ENCODE peak calls at places on chromosome 19, in five cellular contexts. Z, T, M, J and R are unnamed samples.

GRCh38 chr19:55249841-55250240 is 9.0 kb downstream of the PPP6R1 start:
- DNase-seq in J (no peak), M (no peak), T (no peak), Z (no peak), R (no peak)

GRCh38 chr19:991174-991931 is 7.2 kb downstream of the WDR18 start:
- DNase-seq in T (no peak), M (peak; percentile 70), J (peak; percentile 46), Z (peak; percentile 56), R (peak; percentile 87)

GRCh38 chr19:58554494-58555368 is at the start of gene CHMP2A:
- DNase-seq in Z (peak; percentile 97), T (peak; percentile 88), M (peak; percentile 98), J (peak; percentile 95), R (peak; percentile 99)

GRCh38 chr19:48842744-48843162 is 6.5 kb upstream of the HSD17B14 start:
- DNase-seq in Z (peak; percentile 72), M (peak; percentile 75), T (no peak), J (peak; percentile 48), R (peak; percentile 71)

GRCh38 chr19:1717200-1717969 is 35.9 kb upstream of the ONECUT3 start:
- DNase-seq in Z (no peak), T (no peak), M (no peak), J (no peak), R (no peak)

GRCh38 chr19:4454952-4455738 is 2.4 kb downstream of the UBXN6 start:
- DNase-seq in M (no peak), T (no peak), J (peak; percentile 62), Z (peak; percentile 37), R (no peak)

GRCh38 chr19:2274937-2275535 is 6.9 kb downstream of the PEAK3 start:
- DNase-seq in Z (peak; percentile 79), J (peak; percentile 64), T (no peak), M (peak; percentile 89), R (peak; percentile 82)

GRCh38 chr19:11617207-11618062 is 20.2 kb downstream of the ZNF627 start:
- DNase-seq in J (no peak), M (no peak), Z (peak; percentile 13), T (no peak), R (no peak)

GRCh38 chr19:1492474-1493006 is 1.6 kb downstream of the REEP6 start:
- DNase-seq in J (no peak), T (no peak), M (no peak), Z (no peak), R (no peak)

GRCh38 chr19:36047835-36048234 is 6.2 kb downstream of the THAP8 start:
- DNase-seq in T (no peak), M (no peak), Z (no peak), J (no peak), R (no peak)

GRCh38 chr19:45616709-45617027 is 14.7 kb upstream of the GPR4 start:
- DNase-seq in Z (no peak), M (no peak), J (no peak), T (no peak), R (peak; percentile 62)
- H3K18ac ChIP-seq in Z (no peak overlapping the region), M (peak overlapping the region; percentile 24), J (no peak overlapping the region), T (peak overlapping the region; percentile 26), R (peak overlapping the region; percentile 56)

GRCh38 chr19:44024900-44025216 is 321 bp upstream of the ZNF222 start:
- DNase-seq in M (no peak), T (no peak), J (no peak), Z (no peak), R (no peak)
- H3K18ac ChIP-seq in M (no peak overlapping the region), T (no peak overlapping the region), J (peak overlapping the region; percentile 65), Z (peak overlapping the region; percentile 54), R (no peak overlapping the region)

GRCh38 chr19:32195706-32196610 is 149.5 kb upstream of the ZNF507 start:
- DNase-seq in M (no peak), T (no peak), J (no peak), Z (no peak), R (no peak)
- H3K18ac ChIP-seq in M (no peak overlapping the region), T (no peak overlapping the region), J (no peak overlapping the region), Z (no peak overlapping the region), R (no peak overlapping the region)

GRCh38 chr19:23531231-23531790 is 136.0 kb upstream of the ZNF91 start:
- DNase-seq in J (no peak), Z (no peak), M (no peak), T (no peak), R (no peak)
- H3K18ac ChIP-seq in J (no peak overlapping the region), Z (no peak overlapping the region), M (no peak overlapping the region), T (no peak overlapping the region), R (no peak overlapping the region)

GRCh38 chr19:29129148-29129547 is 83.8 kb downstream of the UQCRFS1 start:
- DNase-seq in J (no peak), Z (no peak), T (no peak), M (no peak), R (no peak)

GRCh38 chr19:29128203-29128602 is 84.7 kb downstream of the UQCRFS1 start:
- DNase-seq in Z (no peak), T (no peak), M (no peak), J (no peak), R (no peak)
- H3K18ac ChIP-seq in Z (no peak overlapping the region), T (no peak overlapping the region), M (no peak overlapping the region), J (no peak overlapping the region), R (no peak overlapping the region)

GRCh38 chr19:18847516-18848463 is 16.0 kb downstream of the UPF1 start:
- DNase-seq in M (no peak), T (no peak), Z (no peak), J (no peak), R (no peak)
- H3K18ac ChIP-seq in M (no peak overlapping the region), T (no peak overlapping the region), Z (no peak overlapping the region), J (no peak overlapping the region), R (no peak overlapping the region)

DNA sequence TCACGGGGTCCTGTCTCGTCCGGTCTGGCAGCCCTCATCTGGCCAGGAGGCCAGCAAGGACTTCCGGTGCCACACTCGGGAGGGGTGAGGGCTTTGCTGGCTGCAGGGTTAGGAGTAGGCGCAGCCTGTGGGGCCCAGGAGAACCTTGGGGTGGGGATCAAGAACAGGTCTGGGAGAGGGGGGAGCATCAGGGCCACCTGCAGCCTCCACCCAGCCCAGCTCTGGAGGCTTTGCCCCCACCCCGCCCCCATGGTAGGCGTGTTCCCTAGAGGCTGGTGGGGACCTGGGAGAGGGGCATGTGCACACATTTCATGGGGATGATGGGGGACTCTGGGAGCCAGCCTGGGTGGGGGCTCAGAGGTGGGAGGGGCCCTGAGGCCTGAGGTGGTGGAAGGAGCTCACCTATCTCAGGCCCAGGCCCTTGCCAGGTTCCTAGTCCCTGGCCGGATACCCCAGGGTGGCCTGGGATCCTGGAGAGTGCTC is 23.3 kb downstream of the WTIP start:
- DNase-seq in M (no peak), J (no peak), T (no peak), Z (no peak), R (no peak)
- H3K18ac ChIP-seq in M (no peak overlapping the region), J (no peak overlapping the region), T (no peak overlapping the region), Z (no peak overlapping the region), R (no peak overlapping the region)

GRCh38 chr19:50728084-50728737 is 5.0 kb downstream of the CLEC11A start:
- DNase-seq in Z (no peak), M (peak; percentile 97), T (peak; percentile 89), J (peak; percentile 75), R (peak; percentile 99)

GRCh38 chr19:50725218-50725931 is 2.2 kb downstream of the CLEC11A start:
- DNase-seq in Z (no peak), M (no peak), J (no peak), T (no peak), R (no peak)

GRCh38 chr19:50724522-50725217 is 1.5 kb downstream of the CLEC11A start:
- DNase-seq in Z (peak; percentile 77), T (peak; percentile 99), J (peak; percentile 99), M (peak; percentile 99), R (peak; percentile 99)

GRCh38 chr19:50723735-50724521 is 764 bp downstream of the CLEC11A start:
- DNase-seq in Z (no peak), M (no peak), T (no peak), J (no peak), R (no peak)

GRCh38 chr19:50725932-50726230 is 2.7 kb downstream of the CLEC11A start:
- DNase-seq in J (no peak), T (no peak), Z (no peak), M (no peak), R (no peak)
- H3K18ac ChIP-seq in J (no peak overlapping the region), T (no peak overlapping the region), Z (no peak overlapping the region), M (no peak overlapping the region), R (no peak overlapping the region)

GRCh38 chr19:50453243-50453642 is 20.6 kb downstream of the MYBPC2 start:
- DNase-seq in T (no peak), Z (no peak), M (no peak), J (no peak), R (no peak)

GRCh38 chr19:50447750-50448149 is 15.1 kb downstream of the MYBPC2 start:
- DNase-seq in T (no peak), Z (no peak), J (no peak), M (no peak), R (no peak)

GRCh38 chr19:50450369-50451222 is 17.9 kb downstream of the MYBPC2 start:
- DNase-seq in M (no peak), J (no peak), Z (no peak), T (no peak), R (no peak)

GRCh38 chr19:50449236-50449899 is 16.7 kb downstream of the MYBPC2 start:
- DNase-seq in T (no peak), J (no peak), Z (no peak), M (no peak), R (no peak)

GRCh38 chr19:50451223-50451534 is 18.5 kb downstream of the MYBPC2 start:
- DNase-seq in T (no peak), Z (no peak), J (no peak), M (no peak), R (no peak)
- H3K18ac ChIP-seq in T (no peak overlapping the region), Z (no peak overlapping the region), J (no peak overlapping the region), M (no peak overlapping the region), R (no peak overlapping the region)

GRCh38 chr19:45564131-45564780 is 20.3 kb downstream of the OPA3 start:
- DNase-seq in Z (no peak), M (peak; percentile 60), T (peak; percentile 53), J (no peak), R (peak; percentile 91)
- H3K18ac ChIP-seq in Z (no peak overlapping the region), M (no peak overlapping the region), T (peak overlapping the region; percentile 71), J (no peak overlapping the region), R (peak overlapping the region; percentile 45)